ENCODE peak calls at places on chromosomes 5 and 9, in five cellular contexts. L, N, H, V and M are unnamed samples.

GRCh38 chr9:6006968-6007769 is 8.3 kb downstream of the RANBP6 start:
- DNase-seq in N (peak; percentile 67), H (peak; percentile 92), V (peak; percentile 83), L (peak; percentile 92), M (peak; percentile 20)

GRCh38 chr9:86064220-86064619 is 35.1 kb downstream of the GOLM1 start:
- DNase-seq in N (no peak), L (no peak), H (no peak), V (peak; percentile 34), M (no peak)

GRCh38 chr5:14742427-14743010 is 78.0 kb downstream of the OTULIN start:
- DNase-seq in H (no peak), N (no peak), V (no peak), L (peak; percentile 48), M (no peak)

GRCh38 chr9:133773889-133774655 is 35.9 kb upstream of the SARDH start:
- DNase-seq in H (peak; percentile 8), N (no peak), V (peak; percentile 7), L (peak; percentile 23), M (no peak)

GRCh38 chr5:126449751-126450271 is 26.6 kb downstream of the GRAMD2B start:
- DNase-seq in H (no peak), V (no peak), N (peak; percentile 64), L (no peak), M (no peak)

GRCh38 chr5:91955610-91956009 is 572.5 kb upstream of the ARRDC3 start:
- DNase-seq in V (peak; percentile 20), N (no peak), H (peak; percentile 23), L (no peak), M (no peak)

GRCh38 chr9:112384219-112384618 is 4.3 kb downstream of the HSDL2 start:
- DNase-seq in N (no peak), L (no peak), V (no peak), H (no peak), M (no peak)

GRCh38 chr9:138072161-138072842 is 194.7 kb downstream of the CACNA1B start:
- DNase-seq in H (no peak), V (peak; percentile 2), N (no peak), L (peak; percentile 37), M (peak; percentile 11)

GRCh38 chr5:130923543-130924159 is 241.4 kb downstream of the HINT1 start:
- DNase-seq in L (no peak), N (no peak), V (no peak), H (no peak), M (no peak)

GRCh38 chr5:166624573-166624972 is 1666.9 kb upstream of the WWC1 start:
- DNase-seq in V (no peak), L (no peak), N (no peak), H (no peak), M (no peak)

GRCh38 chr5:151213803-151214613 is 9.9 kb downstream of the CCDC69 start:
- DNase-seq in H (no peak), N (no peak), V (peak; percentile 66), L (peak; percentile 89), M (no peak)

GRCh38 chr9:134407123-134407779 is 81.0 kb downstream of the RXRA start:
- DNase-seq in L (peak; percentile 96), H (peak; percentile 65), N (peak; percentile 98), V (peak; percentile 92), M (no peak)

GRCh38 chr9:107867738-107868137 is 378.2 kb upstream of the KLF4 start:
- DNase-seq in L (no peak), N (no peak), V (no peak), H (no peak), M (no peak)

GRCh38 chr5:54288568-54289217 is 21.7 kb downstream of the ARL15 start:
- DNase-seq in N (no peak), V (no peak), H (no peak), L (no peak), M (no peak)

GRCh38 chr5:114305402-114306207 is 56.3 kb upstream of the KCNN2 start:
- DNase-seq in H (no peak), N (no peak), V (no peak), L (no peak), M (no peak)

GRCh38 chr5:170000155-170000554 is 19.9 kb upstream of the INSYN2B start:
- DNase-seq in V (no peak), N (no peak), L (no peak), H (no peak), M (no peak)

GRCh38 chr5:104179057-104179456 is 616.5 kb upstream of the NUDT12 start:
- DNase-seq in N (peak; percentile 34), V (peak; percentile 50), L (no peak), H (no peak), M (no peak)

GRCh38 chr5:170389250-170389902 is at the start of gene KCNMB1:
- DNase-seq in H (no peak), N (no peak), V (no peak), L (peak; percentile 89), M (no peak)

GRCh38 chr5:167245871-167246270 is 1045.6 kb upstream of the WWC1 start:
- DNase-seq in H (no peak), V (no peak), N (peak; percentile 17), L (no peak), M (no peak)

GRCh38 chr5:18305288-18305899 is 671.1 kb downstream of the TAF11L14 start:
- DNase-seq in H (peak; percentile 48), N (peak; percentile 46), L (no peak), V (no peak), M (peak; percentile 37)

GRCh38 chr9:125982798-125983406 is 235.7 kb downstream of the PBX3 start:
- DNase-seq in L (no peak), N (no peak), H (no peak), V (no peak), M (no peak)

GRCh38 chr5:143400541-143401252 is 2.8 kb downstream of the NR3C1 start:
- DNase-seq in V (no peak), H (no peak), N (no peak), L (peak; percentile 57), M (no peak)

GRCh38 chr9:128249914-128250838 is 25.6 kb downstream of the GOLGA2 start:
- DNase-seq in H (peak; percentile 95), N (peak; percentile 99), L (peak; percentile 82), V (peak; percentile 96), M (no peak)

GRCh38 chr9:130240410-130241197 is 25.0 kb upstream of the HMCN2 start:
- DNase-seq in H (peak; percentile 67), V (peak; percentile 57), N (peak; percentile 83), L (no peak), M (no peak)

GRCh38 chr5:68424799-68425537 is 209.4 kb downstream of the PIK3R1 start:
- DNase-seq in N (peak; percentile 27), L (no peak), H (no peak), V (no peak), M (no peak)

GRCh38 chr9:91119679-91120078 is 242.0 kb downstream of the AUH start:
- DNase-seq in L (no peak), H (no peak), V (no peak), N (peak; percentile 81), M (no peak)

GRCh38 chr5:154273028-154273617 is 82.6 kb downstream of the GALNT10 start:
- DNase-seq in V (peak; percentile 35), H (no peak), N (peak; percentile 20), L (no peak), M (no peak)

GRCh38 chr9:133487331-133487725 is 8.4 kb upstream of the SLC2A6 start:
- DNase-seq in L (no peak), N (no peak), H (peak; percentile 23), V (no peak), M (no peak)

GRCh38 chr5:112793201-112793600 is 55.5 kb downstream of the APC start:
- DNase-seq in N (no peak), L (no peak), V (no peak), H (no peak), M (no peak)

GRCh38 chr5:143671644-143672569 is 140.1 kb upstream of the HMHB1 start:
- DNase-seq in H (no peak), N (no peak), L (no peak), V (no peak), M (no peak)

GRCh38 chr5:14365831-14366435 is 215.7 kb upstream of the OTULINL start:
- DNase-seq in L (no peak), N (no peak), V (no peak), H (no peak), M (no peak)

GRCh38 chr5:84623034-84623433 is 238.4 kb upstream of the EDIL3 start:
- DNase-seq in N (no peak), H (no peak), L (no peak), V (no peak), M (no peak)

GRCh38 chr9:28735943-28736342 is 1162.7 kb upstream of the C9orf72 start:
- DNase-seq in V (no peak), H (no peak), N (peak; percentile 15), L (no peak), M (no peak)

GRCh38 chr5:132073231-132074013 is at the start of gene CSF2:
- DNase-seq in V (no peak), N (peak; percentile 94), H (no peak), L (no peak), M (no peak)

GRCh38 chr5:154783774-154784460 is 28.7 kb downstream of the LARP1 start:
- DNase-seq in H (no peak), N (no peak), V (no peak), L (no peak), M (no peak)

GRCh38 chr9:21854594-21854993 is 52.2 kb downstream of the MTAP start:
- DNase-seq in V (peak; percentile 80), L (no peak), H (no peak), N (peak; percentile 51), M (no peak)

GRCh38 chr9:129125478-129125877 is 14.3 kb downstream of the PTPA start:
- DNase-seq in L (no peak), V (no peak), N (peak; percentile 76), H (no peak), M (no peak)

GRCh38 chr9:114047717-114048116 is 30.4 kb downstream of the AMBP start:
- DNase-seq in L (peak; percentile 49), V (peak; percentile 50), H (no peak), N (no peak), M (no peak)
- TF ChIP-seq CTCF in L (peak; percentile 10), V (no peak), H (no peak), N (no peak), M (peak; percentile 17)

GRCh38 chr9:72428329-72428728 is 63.3 kb upstream of the ZFAND5 start:
- DNase-seq in H (no peak), V (no peak), N (no peak), L (no peak), M (no peak)
- TF ChIP-seq CTCF in H (no peak), V (no peak), N (no peak), L (no peak), M (no peak)

DNA sequence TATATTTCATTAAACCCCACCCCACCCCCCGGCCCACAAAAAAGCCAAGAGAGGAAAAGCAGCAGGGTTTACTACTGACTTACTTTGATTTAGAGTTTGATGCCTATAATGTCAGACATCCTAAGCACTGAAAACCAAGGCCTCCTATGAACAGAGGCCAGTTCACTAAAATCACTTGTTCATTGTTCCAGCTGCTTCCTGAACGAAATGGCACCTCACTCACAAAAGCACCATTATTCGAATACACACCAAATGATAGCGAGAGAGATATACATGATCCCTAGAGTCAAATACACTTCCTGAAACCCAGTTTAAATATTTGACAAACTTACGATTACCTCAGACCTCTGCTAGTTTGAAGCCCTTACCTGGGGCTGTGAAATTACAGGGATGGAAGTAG is 66.6 kb downstream of the LPAR1 start:
- DNase-seq in V (no peak), L (no peak), N (no peak), H (no peak), M (no peak)
- TF ChIP-seq CTCF in V (no peak), L (no peak), N (no peak), H (no peak), M (no peak)

DNA sequence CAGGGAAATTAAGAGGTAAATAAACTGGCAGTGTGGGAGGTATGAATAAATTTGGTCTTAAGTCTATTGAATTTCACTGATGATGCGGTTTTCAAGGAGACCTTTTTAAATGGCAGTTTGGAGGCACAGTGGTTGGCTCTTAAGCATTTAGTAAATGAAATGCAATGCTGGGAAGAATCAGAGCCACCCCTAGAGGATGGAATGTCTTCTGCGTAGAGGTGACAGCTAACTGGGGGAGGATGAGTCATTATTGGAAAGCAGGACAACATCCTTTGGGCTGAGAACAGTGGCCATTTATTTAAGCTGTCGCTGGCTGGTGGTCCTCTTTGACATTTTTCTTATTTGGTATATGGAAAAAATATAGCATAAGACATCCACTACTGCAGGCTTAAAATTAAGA is 163.2 kb downstream of the SH3GL2 start:
- DNase-seq in N (no peak), H (no peak), V (no peak), L (no peak), M (no peak)
- TF ChIP-seq CTCF in N (no peak), H (peak; percentile 42), V (no peak), L (no peak), M (peak; percentile 35)